ENCODE peak calls at places on chromosomes 1 and 21, in five cellular contexts. X is H9, K is neuronal stem cell, U is mesenchymal stem cell, E is H1. W is an unnamed sample.
A peak's percentile ranks its signal among the peaks of the same experiment; 100 is the strongest.

GRCh38 chr1:15952317-15953258 is 23.3 kb downstream of the ZBTB17 start:
- DNase-seq in X (no peak), K (no peak), U (peak; percentile 97), E (no peak), W (no peak)

GRCh38 chr1:99943238-99943794 is 26.5 kb upstream of the SLC35A3 start:
- DNase-seq in X (no peak), K (no peak), U (peak; percentile 28), E (no peak), W (no peak)

GRCh38 chr1:35807614-35808375 is at the start of gene AGO4:
- DNase-seq in X (peak; percentile 80), K (peak; percentile 67), U (peak; percentile 60), E (no peak), W (peak; percentile 40)

GRCh38 chr1:15703562-15703961 is 19.4 kb downstream of the PLEKHM2 start:
- DNase-seq in X (no peak), K (no peak), U (peak; percentile 89), E (no peak), W (peak; percentile 36)

GRCh38 chr1:5651496-5651895 is 340.7 kb downstream of the NPHP4 start:
- DNase-seq in X (no peak), K (no peak), U (no peak), E (no peak), W (no peak)

GRCh38 chr1:181485276-181486097 is 2.2 kb downstream of the CACNA1E start:
- DNase-seq in X (peak; percentile 77), K (peak; percentile 51), U (no peak), E (no peak), W (no peak)

GRCh38 chr21:41488080-41488479 is 19.9 kb downstream of the TMPRSS2 start:
- DNase-seq in X (no peak), K (no peak), U (no peak), E (no peak), W (peak; percentile 94)

GRCh38 chr1:30847358-30847972 is 61.1 kb downstream of the SDC3 start:
- DNase-seq in X (peak; percentile 85), K (peak; percentile 44), U (peak; percentile 81), E (no peak), W (no peak)

GRCh38 chr1:156368157-156368658 is 803 bp upstream of the RHBG start:
- DNase-seq in X (no peak), K (no peak), U (peak; percentile 31), E (no peak), W (no peak)

GRCh38 chr1:42141978-42142377 is 11.2 kb upstream of the GUCA2B start:
- DNase-seq in X (no peak), K (no peak), U (no peak), E (no peak), W (no peak)

GRCh38 chr1:32337855-32338636 is 2.0 kb upstream of the MARCKSL1 start:
- DNase-seq in X (no peak), K (no peak), U (no peak), E (no peak), W (no peak)

GRCh38 chr1:95133687-95134086 is 16.5 kb downstream of the TLCD4 start:
- DNase-seq in X (no peak), K (no peak), U (no peak), E (no peak), W (no peak)

GRCh38 chr1:159959451-159959850 is 5.4 kb upstream of the SLAMF9 start:
- DNase-seq in X (peak; percentile 31), K (no peak), U (no peak), E (no peak), W (peak; percentile 80)

GRCh38 chr21:27126140-27126539 is 159.3 kb upstream of the ADAMTS5 start:
- DNase-seq in X (no peak), K (no peak), U (no peak), E (no peak), W (no peak)

GRCh38 chr1:16155537-16156410 is at the start of gene EPHA2:
- DNase-seq in X (peak; percentile 95), K (peak; percentile 94), U (peak; percentile 95), E (peak; percentile 75), W (peak; percentile 52)

GRCh38 chr1:116487016-116487415 is 83.8 kb downstream of the CD58 start:
- DNase-seq in X (no peak), K (no peak), U (no peak), E (no peak), W (no peak)

GRCh38 chr1:116486424-116486823 is 84.4 kb downstream of the CD58 start:
- DNase-seq in X (no peak), K (no peak), U (peak; percentile 69), E (no peak), W (peak; percentile 39)

GRCh38 chr1:116489231-116489697 is 81.6 kb downstream of the CD58 start:
- DNase-seq in X (no peak), K (no peak), U (no peak), E (no peak), W (no peak)

GRCh38 chr1:116487583-116487982 is 83.2 kb downstream of the CD58 start:
- DNase-seq in X (no peak), K (no peak), U (no peak), E (no peak), W (no peak)

GRCh38 chr1:116488052-116488451 is 82.8 kb downstream of the CD58 start:
- DNase-seq in X (no peak), K (no peak), U (no peak), E (no peak), W (no peak)
- H2BK5ac ChIP-seq in X (no peak overlapping the region), K (no peak overlapping the region), U (no peak overlapping the region), E (no peak overlapping the region), W (no peak overlapping the region)

GRCh38 chr1:206866062-206866461 is 639 bp downstream of the IL20 start:
- DNase-seq in X (no peak), K (no peak), U (peak; percentile 55), E (no peak), W (no peak)

GRCh38 chr1:206867716-206868115 is 2.3 kb downstream of the IL20 start:
- DNase-seq in X (no peak), K (no peak), U (no peak), E (no peak), W (no peak)

GRCh38 chr1:206863266-206863665 is 2.2 kb upstream of the IL20 start:
- DNase-seq in X (no peak), K (no peak), U (no peak), E (no peak), W (no peak)

GRCh38 chr1:206867261-206867660 is 1.8 kb downstream of the IL20 start:
- DNase-seq in X (no peak), K (no peak), U (no peak), E (no peak), W (no peak)

DNA sequence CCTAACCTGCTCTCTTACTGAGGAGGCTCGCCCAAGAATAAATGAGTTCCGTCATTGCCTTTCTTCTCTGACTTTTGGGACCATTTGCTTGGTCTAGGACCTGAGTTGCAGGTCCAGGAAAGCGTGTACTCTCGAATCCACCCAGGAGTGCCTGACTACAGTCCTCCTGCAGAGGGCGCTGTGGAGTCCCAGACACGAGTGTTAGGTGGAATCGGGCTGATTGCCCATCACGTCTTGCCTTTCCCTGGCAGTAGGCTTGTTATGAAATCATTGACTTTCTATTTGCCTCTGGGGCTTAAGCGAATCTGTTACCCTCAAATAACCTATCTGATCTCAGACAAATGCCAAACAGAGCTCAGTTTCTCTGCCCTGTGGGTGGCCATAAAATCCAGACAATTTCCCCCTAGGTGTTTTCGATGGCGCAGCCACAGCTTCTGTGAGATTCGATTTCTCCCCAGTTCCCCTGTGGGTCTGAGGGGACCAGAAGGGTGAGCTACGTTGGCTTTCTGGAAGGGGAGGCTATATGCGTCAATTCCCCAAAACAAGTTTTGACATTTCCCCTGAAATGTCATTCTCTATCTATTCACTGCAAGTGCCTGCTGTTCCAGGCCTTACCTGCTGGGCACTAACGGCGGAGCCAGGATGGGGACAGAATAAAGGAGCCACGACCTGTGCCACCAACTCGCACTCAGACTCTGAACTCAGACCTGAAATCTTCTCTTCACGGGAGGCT is at the start of gene IL20:
- DNase-seq in X (peak; percentile 82), K (peak; percentile 70), U (peak; percentile 64), E (peak; percentile 43), W (peak; percentile 85)
- H4K8ac ChIP-seq in X (no peak within 1 kb of the TSS), K (no peak within 1 kb of the TSS), U (no peak within 1 kb of the TSS), E (no peak within 1 kb of the TSS), W (no peak within 1 kb of the TSS)

GRCh38 chr1:230427981-230428380 is 1.8 kb upstream of the PGBD5 start:
- DNase-seq in X (peak; percentile 72), K (no peak), U (no peak), E (peak; percentile 36), W (no peak)

GRCh38 chr1:230431517-230431916 is 5.4 kb upstream of the PGBD5 start:
- DNase-seq in X (no peak), K (no peak), U (no peak), E (no peak), W (no peak)

GRCh38 chr1:230430499-230430898 is 4.4 kb upstream of the PGBD5 start:
- DNase-seq in X (no peak), K (no peak), U (no peak), E (no peak), W (no peak)

GRCh38 chr1:230427477-230427876 is 1.3 kb upstream of the PGBD5 start:
- DNase-seq in X (no peak), K (no peak), U (no peak), E (no peak), W (no peak)

DNA sequence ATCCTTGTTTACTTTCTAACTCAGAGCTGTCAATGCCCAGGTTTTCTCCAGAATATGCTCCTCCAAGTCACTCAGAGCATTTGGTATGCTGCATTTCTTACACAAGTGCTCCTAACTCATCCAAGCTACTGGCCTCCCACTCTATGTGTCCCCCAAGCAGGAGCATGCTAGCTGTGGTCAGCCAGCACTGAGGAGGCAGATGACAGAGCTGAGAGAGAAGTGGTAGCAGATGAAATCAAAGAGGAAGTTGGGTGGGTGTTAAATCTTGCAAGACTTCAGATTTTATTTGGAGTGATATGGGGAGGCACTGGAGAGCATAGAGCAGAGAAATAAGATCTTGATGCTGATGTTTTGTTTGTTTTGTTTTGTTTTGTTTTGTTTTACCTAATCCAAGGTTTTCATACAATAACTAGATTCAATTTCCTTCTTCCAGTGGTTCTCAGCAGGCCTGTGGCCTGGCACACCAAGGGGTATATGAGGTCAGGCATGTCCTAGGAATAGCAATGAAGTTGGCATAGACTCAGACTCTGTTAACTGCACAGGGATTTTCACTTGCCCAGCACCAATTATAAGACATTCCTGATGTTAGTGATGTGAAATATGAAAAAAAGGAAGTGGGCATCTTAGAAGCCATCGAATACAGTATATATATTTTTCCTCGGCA is 3.1 kb upstream of the PGBD5 start:
- DNase-seq in X (no peak), K (no peak), U (no peak), E (no peak), W (no peak)
- H2BK12ac ChIP-seq in X (no peak overlapping the region), K (no peak overlapping the region), U (no peak overlapping the region), E (peak overlapping the region; percentile 86), W (no peak overlapping the region)

GRCh38 chr1:165828581-165829329 is 1.3 kb downstream of the UCK2 start:
- DNase-seq in X (peak; percentile 58), K (peak; percentile 42), U (peak; percentile 91), E (no peak), W (peak; percentile 73)

GRCh38 chr1:165827199-165828102 is at the start of gene UCK2:
- DNase-seq in X (peak; percentile 91), K (peak; percentile 74), U (peak; percentile 87), E (peak; percentile 56), W (peak; percentile 91)

GRCh38 chr1:165828103-165828558 is 717 bp downstream of the UCK2 start:
- DNase-seq in X (peak; percentile 33), K (peak; percentile 36), U (peak; percentile 51), E (no peak), W (peak; percentile 12)

GRCh38 chr1:165831146-165831545 is 3.7 kb downstream of the UCK2 start:
- DNase-seq in X (no peak), K (no peak), U (no peak), E (no peak), W (no peak)

DNA sequence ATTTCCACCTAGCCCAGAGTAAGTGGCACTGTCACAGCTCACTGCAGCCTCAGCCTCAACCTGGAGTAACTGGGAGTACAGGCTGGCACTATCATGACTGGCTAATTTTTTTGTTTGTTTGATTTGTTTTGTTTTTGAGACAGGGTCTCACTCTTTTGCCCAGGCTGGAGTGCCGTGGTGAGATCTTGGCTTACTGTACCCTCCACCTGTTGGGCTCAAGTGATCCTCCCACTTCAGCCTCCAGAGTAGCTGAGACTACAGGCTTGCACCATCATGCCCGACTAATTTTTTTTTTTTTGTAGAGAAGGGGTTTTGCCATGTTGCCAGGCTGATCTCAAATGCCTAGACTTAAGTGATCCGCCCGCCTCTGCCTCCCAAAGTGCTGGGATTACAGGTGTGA is 2.5 kb downstream of the UCK2 start:
- DNase-seq in X (no peak), K (no peak), U (no peak), E (no peak), W (no peak)
- H2BK5ac ChIP-seq in X (no peak overlapping the region), K (no peak overlapping the region), U (no peak overlapping the region), E (no peak overlapping the region), W (no peak overlapping the region)